ENCODE peak calls at places on chromosome 9, in six cellular contexts. One of them, this sample, is unnamed.

GRCh38 chr9:17799383-17799782 is 220.5 kb downstream of the SH3GL2 start:
- DNase-seq in Karpas-422: no peak
- DNase-seq in SK-N-SH: no peak
- DNase-seq in OCI-LY7: no peak
- DNase-seq in HCT116: no peak
- DNase-seq in GM23338: no peak
- DNase-seq in this sample: peak; percentile 46

GRCh38 chr9:21758540-21758939 is 43.9 kb upstream of the MTAP start:
- DNase-seq in Karpas-422: no peak
- DNase-seq in SK-N-SH: no peak
- DNase-seq in OCI-LY7: no peak
- DNase-seq in HCT116: no peak
- DNase-seq in GM23338: no peak
- DNase-seq in this sample: no peak

GRCh38 chr9:4618700-4619099 is 43.4 kb upstream of the PLPP6 start:
- DNase-seq in Karpas-422: no peak
- DNase-seq in SK-N-SH: no peak
- DNase-seq in OCI-LY7: no peak
- DNase-seq in HCT116: no peak
- DNase-seq in GM23338: no peak
- DNase-seq in this sample: no peak

GRCh38 chr9:34338664-34339063 is 9.3 kb downstream of the NUDT2 start:
- DNase-seq in Karpas-422: peak; percentile 30
- DNase-seq in SK-N-SH: no peak
- DNase-seq in OCI-LY7: no peak
- DNase-seq in HCT116: no peak
- DNase-seq in GM23338: no peak
- DNase-seq in this sample: no peak

GRCh38 chr9:14213504-14213903 is 100.4 kb downstream of the NFIB start:
- DNase-seq in Karpas-422: no peak
- DNase-seq in SK-N-SH: no peak
- DNase-seq in OCI-LY7: no peak
- DNase-seq in HCT116: no peak
- DNase-seq in GM23338: no peak
- DNase-seq in this sample: no peak

GRCh38 chr9:79377315-79377855 is 194.4 kb upstream of the TLE4 start:
- DNase-seq in Karpas-422: no peak
- DNase-seq in SK-N-SH: no peak
- DNase-seq in OCI-LY7: no peak
- DNase-seq in HCT116: no peak
- DNase-seq in GM23338: no peak
- DNase-seq in this sample: peak; percentile 22

GRCh38 chr9:115924669-115924987 is 229.0 kb upstream of the PAPPA start:
- DNase-seq in Karpas-422: no peak
- DNase-seq in SK-N-SH: no peak
- DNase-seq in OCI-LY7: no peak
- DNase-seq in HCT116: no peak
- DNase-seq in GM23338: no peak
- DNase-seq in this sample: no peak

GRCh38 chr9:35095175-35095574 is 1.2 kb downstream of the PIGO start:
- DNase-seq in Karpas-422: no peak
- DNase-seq in SK-N-SH: no peak
- DNase-seq in OCI-LY7: no peak
- DNase-seq in HCT116: no peak
- DNase-seq in GM23338: no peak
- DNase-seq in this sample: no peak

GRCh38 chr9:133803028-133803585 is 65.0 kb upstream of the SARDH start:
- DNase-seq in Karpas-422: no peak
- DNase-seq in SK-N-SH: no peak
- DNase-seq in OCI-LY7: no peak
- DNase-seq in HCT116: no peak
- DNase-seq in GM23338: no peak
- DNase-seq in this sample: no peak

GRCh38 chr9:5205071-5205470 is 19.6 kb upstream of the INSL6 start:
- DNase-seq in Karpas-422: no peak
- DNase-seq in SK-N-SH: no peak
- DNase-seq in OCI-LY7: no peak
- DNase-seq in HCT116: no peak
- DNase-seq in GM23338: no peak
- DNase-seq in this sample: peak; percentile 19

GRCh38 chr9:89729954-89730530 is 125.2 kb downstream of the GADD45G start:
- DNase-seq in Karpas-422: no peak
- DNase-seq in SK-N-SH: no peak
- DNase-seq in OCI-LY7: no peak
- DNase-seq in HCT116: no peak
- DNase-seq in GM23338: no peak
- DNase-seq in this sample: no peak

GRCh38 chr9:73714294-73714693 is 562.6 kb downstream of the ANXA1 start:
- DNase-seq in Karpas-422: no peak
- DNase-seq in SK-N-SH: no peak
- DNase-seq in OCI-LY7: no peak
- DNase-seq in HCT116: no peak
- DNase-seq in GM23338: no peak
- DNase-seq in this sample: peak; percentile 7

GRCh38 chr9:121766081-121766683 is 114.7 kb downstream of the DAB2IP start:
- DNase-seq in Karpas-422: no peak
- DNase-seq in SK-N-SH: no peak
- DNase-seq in OCI-LY7: no peak
- DNase-seq in HCT116: no peak
- DNase-seq in GM23338: no peak
- DNase-seq in this sample: no peak

GRCh38 chr9:124132671-124133147 is 121.1 kb downstream of the LHX2 start:
- DNase-seq in Karpas-422: no peak
- DNase-seq in SK-N-SH: no peak
- DNase-seq in OCI-LY7: no peak
- DNase-seq in HCT116: no peak
- DNase-seq in GM23338: no peak
- DNase-seq in this sample: no peak

GRCh38 chr9:18405240-18405639 is 68.7 kb upstream of the ADAMTSL1 start:
- DNase-seq in Karpas-422: no peak
- DNase-seq in SK-N-SH: no peak
- DNase-seq in OCI-LY7: no peak
- DNase-seq in HCT116: no peak
- DNase-seq in GM23338: no peak
- DNase-seq in this sample: peak; percentile 8

GRCh38 chr9:121478816-121479676 is 20.6 kb downstream of the GGTA1 start:
- DNase-seq in Karpas-422: no peak
- DNase-seq in SK-N-SH: no peak
- DNase-seq in OCI-LY7: no peak
- DNase-seq in HCT116: no peak
- DNase-seq in GM23338: no peak
- DNase-seq in this sample: no peak

GRCh38 chr9:15374825-15375224 is 47.9 kb upstream of the SNAPC3 start:
- DNase-seq in Karpas-422: no peak
- DNase-seq in SK-N-SH: no peak
- DNase-seq in OCI-LY7: no peak
- DNase-seq in HCT116: no peak
- DNase-seq in GM23338: peak; percentile 5
- DNase-seq in this sample: no peak

GRCh38 chr9:115606851-115607250 is 488.9 kb upstream of the TNC start:
- DNase-seq in Karpas-422: no peak
- DNase-seq in SK-N-SH: no peak
- DNase-seq in OCI-LY7: no peak
- DNase-seq in HCT116: no peak
- DNase-seq in GM23338: no peak
- DNase-seq in this sample: no peak

GRCh38 chr9:136056546-136057235 is 38.4 kb downstream of the NACC2 start:
- DNase-seq in Karpas-422: no peak
- DNase-seq in SK-N-SH: peak; percentile 22
- DNase-seq in OCI-LY7: no peak
- DNase-seq in HCT116: no peak
- DNase-seq in GM23338: no peak
- DNase-seq in this sample: no peak

GRCh38 chr9:89759563-89759962 is 154.8 kb downstream of the GADD45G start:
- DNase-seq in Karpas-422: no peak
- DNase-seq in SK-N-SH: no peak
- DNase-seq in OCI-LY7: no peak
- DNase-seq in HCT116: no peak
- DNase-seq in GM23338: no peak
- DNase-seq in this sample: peak; percentile 14

GRCh38 chr9:137064027-137064879 is 6.1 kb downstream of the SAPCD2 start:
- DNase-seq in Karpas-422: peak; percentile 83
- DNase-seq in SK-N-SH: peak; percentile 89
- DNase-seq in OCI-LY7: peak; percentile 52
- DNase-seq in HCT116: no peak
- DNase-seq in GM23338: peak; percentile 82
- DNase-seq in this sample: peak; percentile 46

GRCh38 chr9:98943682-98944129 is at the start of gene COL15A1:
- DNase-seq in Karpas-422: no peak
- DNase-seq in SK-N-SH: peak; percentile 69
- DNase-seq in OCI-LY7: no peak
- DNase-seq in HCT116: no peak
- DNase-seq in GM23338: peak; percentile 75
- DNase-seq in this sample: no peak

GRCh38 chr9:121823451-121824169 is 172.2 kb downstream of the DAB2IP start:
- DNase-seq in Karpas-422: no peak
- DNase-seq in SK-N-SH: no peak
- DNase-seq in OCI-LY7: no peak
- DNase-seq in HCT116: no peak
- DNase-seq in GM23338: no peak
- DNase-seq in this sample: no peak

GRCh38 chr9:116337015-116337414 is 183.4 kb downstream of the PAPPA start:
- DNase-seq in Karpas-422: no peak
- DNase-seq in SK-N-SH: no peak
- DNase-seq in OCI-LY7: no peak
- DNase-seq in HCT116: no peak
- DNase-seq in GM23338: peak; percentile 57
- DNase-seq in this sample: peak; percentile 10

GRCh38 chr9:127520941-127521918 is 69.9 kb downstream of the LRSAM1 start:
- DNase-seq in Karpas-422: no peak
- DNase-seq in SK-N-SH: no peak
- DNase-seq in OCI-LY7: no peak
- DNase-seq in HCT116: no peak
- DNase-seq in GM23338: peak; percentile 68
- DNase-seq in this sample: peak; percentile 33

GRCh38 chr9:131179561-131180219 is 54.3 kb downstream of the NUP214 start:
- DNase-seq in Karpas-422: peak; percentile 89
- DNase-seq in SK-N-SH: no peak
- DNase-seq in OCI-LY7: peak; percentile 62
- DNase-seq in HCT116: no peak
- DNase-seq in GM23338: no peak
- DNase-seq in this sample: no peak

GRCh38 chr9:134403682-134404301 is 77.5 kb downstream of the RXRA start:
- DNase-seq in Karpas-422: no peak
- DNase-seq in SK-N-SH: no peak
- DNase-seq in OCI-LY7: no peak
- DNase-seq in HCT116: no peak
- DNase-seq in GM23338: no peak
- DNase-seq in this sample: no peak

GRCh38 chr9:13386324-13386723 is 106.8 kb upstream of the MPDZ start:
- DNase-seq in Karpas-422: no peak
- DNase-seq in SK-N-SH: no peak
- DNase-seq in OCI-LY7: no peak
- DNase-seq in HCT116: no peak
- DNase-seq in GM23338: no peak
- DNase-seq in this sample: no peak

GRCh38 chr9:91063471-91063870 is 261.9 kb downstream of the SYK start:
- DNase-seq in Karpas-422: no peak
- DNase-seq in SK-N-SH: no peak
- DNase-seq in OCI-LY7: no peak
- DNase-seq in HCT116: no peak
- DNase-seq in GM23338: no peak
- DNase-seq in this sample: no peak

GRCh38 chr9:748861-749497 is 92.5 kb upstream of the DMRT1 start:
- DNase-seq in Karpas-422: no peak
- DNase-seq in SK-N-SH: no peak
- DNase-seq in OCI-LY7: no peak
- DNase-seq in HCT116: no peak
- DNase-seq in GM23338: no peak
- DNase-seq in this sample: no peak

GRCh38 chr9:22447607-22448305 is 1.1 kb downstream of the DMRTA1 start:
- DNase-seq in Karpas-422: no peak
- DNase-seq in SK-N-SH: no peak
- DNase-seq in OCI-LY7: no peak
- DNase-seq in HCT116: no peak
- DNase-seq in GM23338: peak; percentile 31
- DNase-seq in this sample: peak; percentile 28

GRCh38 chr9:86549920-86550319 is 195.7 kb upstream of the TUT7 start:
- DNase-seq in Karpas-422: no peak
- DNase-seq in SK-N-SH: no peak
- DNase-seq in OCI-LY7: no peak
- DNase-seq in HCT116: no peak
- DNase-seq in GM23338: no peak
- DNase-seq in this sample: no peak
- H3K9me2 ChIP-seq in Karpas-422: no peaks in the 10 kb centered on the region
- H3K9me2 ChIP-seq in SK-N-SH: no peaks in the 10 kb centered on the region
- H3K9me2 ChIP-seq in OCI-LY7: no peaks in the 10 kb centered on the region
- H3K9me2 ChIP-seq in HCT116: no peaks in the 10 kb centered on the region
- H3K9me2 ChIP-seq in GM23338: peaks cover 25% of the 10 kb centered on the region
- H3K9me2 ChIP-seq in this sample: no peaks in the 10 kb centered on the region

GRCh38 chr9:82681809-82682208 is 381.1 kb downstream of the RASEF start:
- DNase-seq in Karpas-422: no peak
- DNase-seq in SK-N-SH: no peak
- DNase-seq in OCI-LY7: no peak
- DNase-seq in HCT116: no peak
- DNase-seq in GM23338: no peak
- DNase-seq in this sample: no peak
- H3K9me2 ChIP-seq in Karpas-422: no peaks in the 10 kb centered on the region
- H3K9me2 ChIP-seq in SK-N-SH: no peaks in the 10 kb centered on the region
- H3K9me2 ChIP-seq in OCI-LY7: no peaks in the 10 kb centered on the region
- H3K9me2 ChIP-seq in HCT116: no peaks in the 10 kb centered on the region
- H3K9me2 ChIP-seq in GM23338: peaks cover 14% of the 10 kb centered on the region
- H3K9me2 ChIP-seq in this sample: no peaks in the 10 kb centered on the region

GRCh38 chr9:38342532-38342931 is 50.0 kb upstream of the ALDH1B1 start:
- DNase-seq in Karpas-422: no peak
- DNase-seq in SK-N-SH: no peak
- DNase-seq in OCI-LY7: no peak
- DNase-seq in HCT116: no peak
- DNase-seq in GM23338: no peak
- DNase-seq in this sample: no peak
- H3K9me2 ChIP-seq in Karpas-422: no peaks in the 10 kb centered on the region
- H3K9me2 ChIP-seq in SK-N-SH: no peaks in the 10 kb centered on the region
- H3K9me2 ChIP-seq in OCI-LY7: no peaks in the 10 kb centered on the region
- H3K9me2 ChIP-seq in HCT116: no peaks in the 10 kb centered on the region
- H3K9me2 ChIP-seq in GM23338: no peaks in the 10 kb centered on the region
- H3K9me2 ChIP-seq in this sample: no peaks in the 10 kb centered on the region

GRCh38 chr9:96173640-96174039 is 128.3 kb downstream of the HSD17B3 start:
- DNase-seq in Karpas-422: no peak
- DNase-seq in SK-N-SH: no peak
- DNase-seq in OCI-LY7: no peak
- DNase-seq in HCT116: no peak
- DNase-seq in GM23338: no peak
- DNase-seq in this sample: no peak

GRCh38 chr9:96177719-96178028 is 124.3 kb downstream of the HSD17B3 start:
- DNase-seq in Karpas-422: no peak
- DNase-seq in SK-N-SH: no peak
- DNase-seq in OCI-LY7: no peak
- DNase-seq in HCT116: no peak
- DNase-seq in GM23338: no peak
- DNase-seq in this sample: no peak

GRCh38 chr9:96175001-96175400 is 127.0 kb downstream of the HSD17B3 start:
- DNase-seq in Karpas-422: no peak
- DNase-seq in SK-N-SH: no peak
- DNase-seq in OCI-LY7: no peak
- DNase-seq in HCT116: no peak
- DNase-seq in GM23338: no peak
- DNase-seq in this sample: no peak

GRCh38 chr9:96176901-96177718 is 124.9 kb downstream of the HSD17B3 start:
- DNase-seq in Karpas-422: no peak
- DNase-seq in SK-N-SH: peak; percentile 68
- DNase-seq in OCI-LY7: no peak
- DNase-seq in HCT116: no peak
- DNase-seq in GM23338: peak; percentile 53
- DNase-seq in this sample: no peak

GRCh38 chr9:96178153-96178552 is 123.8 kb downstream of the HSD17B3 start:
- DNase-seq in Karpas-422: no peak
- DNase-seq in SK-N-SH: no peak
- DNase-seq in OCI-LY7: no peak
- DNase-seq in HCT116: no peak
- DNase-seq in GM23338: no peak
- DNase-seq in this sample: no peak
- H3K9me2 ChIP-seq in Karpas-422: no peaks in the 10 kb centered on the region
- H3K9me2 ChIP-seq in SK-N-SH: no peaks in the 10 kb centered on the region
- H3K9me2 ChIP-seq in OCI-LY7: no peaks in the 10 kb centered on the region
- H3K9me2 ChIP-seq in HCT116: no peaks in the 10 kb centered on the region
- H3K9me2 ChIP-seq in GM23338: no peaks in the 10 kb centered on the region
- H3K9me2 ChIP-seq in this sample: no peaks in the 10 kb centered on the region